ENCODE peak calls at places on chromosomes 11 and 22, in five cellular contexts. One of them, this sample, is unnamed.

GRCh38 chr22:46049726-46050450 is 72.9 kb upstream of the WNT7B start:
- DNase-seq in OCI-LY7: no peak
- DNase-seq in pancreas: peak; percentile 50
- DNase-seq in suprapubic skin: peak; percentile 64
- DNase-seq in neural crest cell: no peak
- DNase-seq in this sample: peak; percentile 74

GRCh38 chr11:130847517-130847916 is 68.8 kb downstream of the SNX19 start:
- DNase-seq in OCI-LY7: no peak
- DNase-seq in neural crest cell: no peak
- DNase-seq in pancreas: no peak
- DNase-seq in suprapubic skin: no peak
- DNase-seq in this sample: no peak

GRCh38 chr22:40329021-40329456 is 17.3 kb upstream of the ADSL start:
- DNase-seq in suprapubic skin: no peak
- DNase-seq in pancreas: no peak
- DNase-seq in neural crest cell: no peak
- DNase-seq in OCI-LY7: no peak
- DNase-seq in this sample: no peak

GRCh38 chr11:117823294-117823940 is 1.1 kb downstream of the FXYD2 start:
- DNase-seq in pancreas: peak; percentile 61
- DNase-seq in suprapubic skin: peak; percentile 64
- DNase-seq in OCI-LY7: peak; percentile 21
- DNase-seq in neural crest cell: no peak
- DNase-seq in this sample: peak; percentile 78

GRCh38 chr22:31652911-31653684 is 8.9 kb downstream of the PISD start:
- DNase-seq in suprapubic skin: no peak
- DNase-seq in OCI-LY7: no peak
- DNase-seq in neural crest cell: no peak
- DNase-seq in pancreas: no peak
- DNase-seq in this sample: no peak

GRCh38 chr11:121105851-121106250 is 4.8 kb downstream of the TECTA start:
- DNase-seq in pancreas: no peak
- DNase-seq in OCI-LY7: no peak
- DNase-seq in neural crest cell: no peak
- DNase-seq in suprapubic skin: no peak
- DNase-seq in this sample: no peak

GRCh38 chr22:38843201-38843715 is 570 bp downstream of the NPTXR start:
- DNase-seq in suprapubic skin: no peak
- DNase-seq in pancreas: peak; percentile 77
- DNase-seq in neural crest cell: peak; percentile 53
- DNase-seq in OCI-LY7: no peak
- DNase-seq in this sample: no peak

GRCh38 chr22:35838849-35839646 is 121.4 kb downstream of the APOL5 start:
- DNase-seq in pancreas: no peak
- DNase-seq in suprapubic skin: no peak
- DNase-seq in OCI-LY7: peak; percentile 69
- DNase-seq in neural crest cell: peak; percentile 14
- DNase-seq in this sample: no peak

GRCh38 chr22:48486163-48486957 is 1341.3 kb downstream of the BRD1 start:
- DNase-seq in suprapubic skin: no peak
- DNase-seq in neural crest cell: no peak
- DNase-seq in OCI-LY7: no peak
- DNase-seq in pancreas: no peak
- DNase-seq in this sample: no peak

GRCh38 chr22:48490513-48491411 is 1336.9 kb downstream of the BRD1 start:
- DNase-seq in suprapubic skin: peak; percentile 56
- DNase-seq in neural crest cell: no peak
- DNase-seq in OCI-LY7: no peak
- DNase-seq in pancreas: peak; percentile 54
- DNase-seq in this sample: no peak

GRCh38 chr22:48488611-48489456 is 1338.8 kb downstream of the BRD1 start:
- DNase-seq in pancreas: peak; percentile 51
- DNase-seq in neural crest cell: peak; percentile 37
- DNase-seq in OCI-LY7: no peak
- DNase-seq in suprapubic skin: peak; percentile 55
- DNase-seq in this sample: no peak

GRCh38 chr22:48489551-48490512 is 1337.8 kb downstream of the BRD1 start:
- DNase-seq in pancreas: peak; percentile 60
- DNase-seq in suprapubic skin: peak; percentile 49
- DNase-seq in neural crest cell: peak; percentile 29
- DNase-seq in OCI-LY7: no peak
- DNase-seq in this sample: no peak

GRCh38 chr22:48488149-48488551 is 1339.5 kb downstream of the BRD1 start:
- DNase-seq in neural crest cell: no peak
- DNase-seq in suprapubic skin: no peak
- DNase-seq in pancreas: no peak
- DNase-seq in OCI-LY7: peak; percentile 10
- DNase-seq in this sample: no peak
- TF ChIP-seq CTCF in neural crest cell: peak; percentile 40
- TF ChIP-seq CTCF in suprapubic skin: no peak
- TF ChIP-seq CTCF in pancreas: no peak
- TF ChIP-seq CTCF in OCI-LY7: peak; percentile 64
- TF ChIP-seq CTCF in this sample: no peak

DNA sequence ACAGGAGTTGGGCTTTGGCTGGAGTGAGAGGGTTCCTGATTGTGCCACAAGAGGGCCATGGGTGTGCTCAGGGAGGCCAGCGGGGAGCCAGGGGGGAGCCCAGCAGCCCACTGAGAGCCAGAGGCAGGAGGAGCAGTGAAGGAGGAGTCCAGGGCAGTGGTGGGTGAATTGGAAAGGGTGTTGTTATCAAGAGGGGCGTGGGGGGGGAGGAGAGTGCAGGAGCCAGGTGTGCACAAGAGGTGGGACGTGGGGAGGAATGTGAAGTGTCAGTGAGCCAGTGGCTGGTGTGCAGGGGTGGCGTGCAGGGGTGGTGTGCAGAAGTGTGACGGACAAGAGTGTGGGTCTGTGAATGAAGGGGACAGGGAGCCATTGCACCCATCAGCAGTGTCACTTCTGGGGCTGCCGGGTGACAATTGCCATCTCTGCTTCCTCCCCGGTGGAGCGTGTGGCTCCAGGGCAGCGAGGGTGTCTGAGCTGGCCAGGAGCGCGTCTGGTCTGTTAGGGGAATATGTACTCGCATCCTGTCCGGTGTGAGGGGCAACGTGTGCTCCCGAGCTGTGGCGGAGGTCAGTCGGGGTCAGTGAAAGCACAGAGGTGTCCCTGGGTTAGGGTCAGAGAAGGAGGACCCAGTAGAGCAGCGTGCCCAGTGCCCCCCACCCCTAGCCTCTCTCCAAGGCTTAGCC is 1.7 kb downstream of the CLCF1 start:
- DNase-seq in pancreas: no peak
- DNase-seq in suprapubic skin: no peak
- DNase-seq in OCI-LY7: peak; percentile 60
- DNase-seq in neural crest cell: no peak
- DNase-seq in this sample: no peak
- TF ChIP-seq CTCF in pancreas: peak; percentile 20
- TF ChIP-seq CTCF in suprapubic skin: peak; percentile 17
- TF ChIP-seq CTCF in OCI-LY7: peak; percentile 78
- TF ChIP-seq CTCF in neural crest cell: peak; percentile 58
- TF ChIP-seq CTCF in this sample: no peak

GRCh38 chr11:71120346-71120963 is 131.9 kb downstream of the SHANK2 start:
- DNase-seq in OCI-LY7: peak; percentile 29
- DNase-seq in neural crest cell: no peak
- DNase-seq in suprapubic skin: no peak
- DNase-seq in pancreas: no peak
- DNase-seq in this sample: no peak
- TF ChIP-seq CTCF in OCI-LY7: peak; percentile 66
- TF ChIP-seq CTCF in neural crest cell: peak; percentile 60
- TF ChIP-seq CTCF in suprapubic skin: no peak
- TF ChIP-seq CTCF in pancreas: peak; percentile 20
- TF ChIP-seq CTCF in this sample: no peak

GRCh38 chr22:44360686-44361381 is 48.1 kb upstream of the SHISAL1 start:
- DNase-seq in OCI-LY7: no peak
- DNase-seq in suprapubic skin: peak; percentile 70
- DNase-seq in neural crest cell: no peak
- DNase-seq in pancreas: peak; percentile 51
- DNase-seq in this sample: peak; percentile 92
- TF ChIP-seq CTCF in OCI-LY7: no peak
- TF ChIP-seq CTCF in suprapubic skin: no peak
- TF ChIP-seq CTCF in neural crest cell: no peak
- TF ChIP-seq CTCF in pancreas: no peak
- TF ChIP-seq CTCF in this sample: peak; percentile 23

GRCh38 chr11:76148207-76148606 is 58.1 kb downstream of the WNT11 start:
- DNase-seq in OCI-LY7: no peak
- DNase-seq in suprapubic skin: no peak
- DNase-seq in pancreas: no peak
- DNase-seq in neural crest cell: no peak
- DNase-seq in this sample: no peak
- TF ChIP-seq CTCF in OCI-LY7: no peak
- TF ChIP-seq CTCF in suprapubic skin: no peak
- TF ChIP-seq CTCF in pancreas: no peak
- TF ChIP-seq CTCF in neural crest cell: no peak
- TF ChIP-seq CTCF in this sample: no peak

GRCh38 chr11:42976636-42977217 is 335.1 kb upstream of the API5 start:
- DNase-seq in neural crest cell: no peak
- DNase-seq in pancreas: no peak
- DNase-seq in OCI-LY7: no peak
- DNase-seq in suprapubic skin: no peak
- DNase-seq in this sample: no peak

GRCh38 chr11:42972741-42973140 is 339.1 kb upstream of the API5 start:
- DNase-seq in pancreas: no peak
- DNase-seq in neural crest cell: no peak
- DNase-seq in OCI-LY7: no peak
- DNase-seq in suprapubic skin: no peak
- DNase-seq in this sample: no peak

GRCh38 chr11:42974510-42974909 is 337.3 kb upstream of the API5 start:
- DNase-seq in neural crest cell: no peak
- DNase-seq in suprapubic skin: no peak
- DNase-seq in OCI-LY7: no peak
- DNase-seq in pancreas: no peak
- DNase-seq in this sample: no peak
- TF ChIP-seq CTCF in neural crest cell: peak; percentile 27
- TF ChIP-seq CTCF in suprapubic skin: no peak
- TF ChIP-seq CTCF in OCI-LY7: no peak
- TF ChIP-seq CTCF in pancreas: no peak
- TF ChIP-seq CTCF in this sample: no peak

GRCh38 chr11:71934213-71934612 is 5.4 kb downstream of the RNF121 start:
- DNase-seq in suprapubic skin: no peak
- DNase-seq in OCI-LY7: no peak
- DNase-seq in neural crest cell: no peak
- DNase-seq in pancreas: no peak
- DNase-seq in this sample: no peak
- TF ChIP-seq CTCF in suprapubic skin: no peak
- TF ChIP-seq CTCF in OCI-LY7: no peak
- TF ChIP-seq CTCF in neural crest cell: no peak
- TF ChIP-seq CTCF in pancreas: no peak
- TF ChIP-seq CTCF in this sample: no peak